ENCODE peak calls at places on chromosomes 1 and 21, in five cellular contexts. One of them, this sample, is unnamed.

GRCh38 chr1:195745170-195746009 is 862.9 kb downstream of the KCNT2 start:
- DNase-seq in HCT116: no peak
- DNase-seq in HepG2: no peak
- DNase-seq in K562: no peak
- DNase-seq in GM12878: no peak
- DNase-seq in this sample: no peak

GRCh38 chr1:46753985-46754384 is 35.1 kb upstream of the EFCAB14 start:
- DNase-seq in HepG2: no peak
- DNase-seq in HCT116: no peak
- DNase-seq in K562: no peak
- DNase-seq in GM12878: no peak
- DNase-seq in this sample: no peak

GRCh38 chr21:45469273-45470086 is 64.5 kb downstream of the COL18A1 start:
- DNase-seq in HepG2: peak
- DNase-seq in HCT116: no peak
- DNase-seq in GM12878: no peak
- DNase-seq in K562: no peak
- DNase-seq in this sample: no peak

GRCh38 chr1:160078392-160079195 is 2.7 kb upstream of the KCNJ9 start:
- DNase-seq in HCT116: peak
- DNase-seq in K562: peak
- DNase-seq in GM12878: no peak
- DNase-seq in HepG2: peak
- DNase-seq in this sample: no peak

GRCh38 chr1:189103956-189104355 is 1373.7 kb downstream of the BRINP3 start:
- DNase-seq in HCT116: no peak
- DNase-seq in GM12878: no peak
- DNase-seq in K562: no peak
- DNase-seq in HepG2: no peak
- DNase-seq in this sample: no peak

GRCh38 chr1:75615664-75616435 is 4.9 kb upstream of the SLC44A5 start:
- DNase-seq in HepG2: no peak
- DNase-seq in GM12878: no peak
- DNase-seq in K562: peak
- DNase-seq in HCT116: no peak
- DNase-seq in this sample: no peak

GRCh38 chr1:222464841-222465210 is 83.1 kb downstream of the HHIPL2 start:
- DNase-seq in HepG2: peak
- DNase-seq in GM12878: peak
- DNase-seq in K562: peak
- DNase-seq in HCT116: peak
- DNase-seq in this sample: peak

GRCh38 chr1:222654849-222655248 is 37.0 kb downstream of the MIA3 start:
- DNase-seq in GM12878: peak
- DNase-seq in K562: no peak
- DNase-seq in HCT116: no peak
- DNase-seq in HepG2: no peak
- DNase-seq in this sample: no peak

GRCh38 chr1:7380712-7381111 is 390.4 kb upstream of the VAMP3 start:
- DNase-seq in HepG2: no peak
- DNase-seq in GM12878: no peak
- DNase-seq in K562: no peak
- DNase-seq in HCT116: no peak
- DNase-seq in this sample: peak

GRCh38 chr1:161192476-161193465 is 6.1 kb downstream of the ADAMTS4 start:
- DNase-seq in HepG2: peak
- DNase-seq in GM12878: no peak
- DNase-seq in K562: peak
- DNase-seq in HCT116: peak
- DNase-seq in this sample: peak

GRCh38 chr1:145751491-145752021 is 32.3 kb downstream of the CD160 start:
- DNase-seq in GM12878: no peak
- DNase-seq in K562: no peak
- DNase-seq in HCT116: no peak
- DNase-seq in HepG2: no peak
- DNase-seq in this sample: no peak

GRCh38 chr21:31316488-31317169 is 27.4 kb downstream of the TIAM1 start:
- DNase-seq in HCT116: peak
- DNase-seq in K562: no peak
- DNase-seq in GM12878: no peak
- DNase-seq in HepG2: no peak
- DNase-seq in this sample: no peak

GRCh38 chr1:42981871-42982270 is 23.2 kb upstream of the SLC2A1 start:
- DNase-seq in HepG2: no peak
- DNase-seq in GM12878: no peak
- DNase-seq in K562: no peak
- DNase-seq in HCT116: no peak
- DNase-seq in this sample: no peak

GRCh38 chr1:118337346-118337745 is 152.3 kb upstream of the SPAG17 start:
- DNase-seq in GM12878: no peak
- DNase-seq in HepG2: no peak
- DNase-seq in K562: no peak
- DNase-seq in HCT116: no peak
- DNase-seq in this sample: no peak

GRCh38 chr1:77047978-77048614 is 171.1 kb downstream of the PIGK start:
- DNase-seq in GM12878: no peak
- DNase-seq in K562: no peak
- DNase-seq in HCT116: no peak
- DNase-seq in HepG2: no peak
- DNase-seq in this sample: no peak

GRCh38 chr1:154703207-154703606 is 95.2 kb upstream of the ADAR start:
- DNase-seq in GM12878: no peak
- DNase-seq in HepG2: no peak
- DNase-seq in HCT116: no peak
- DNase-seq in K562: no peak
- DNase-seq in this sample: no peak

GRCh38 chr21:26977741-26978140 is 10.9 kb upstream of the ADAMTS5 start:
- DNase-seq in HCT116: no peak
- DNase-seq in K562: no peak
- DNase-seq in GM12878: no peak
- DNase-seq in HepG2: no peak
- DNase-seq in this sample: no peak

GRCh38 chr1:3907621-3908165 is 7.6 kb upstream of the C1orf174 start:
- DNase-seq in HCT116: no peak
- DNase-seq in K562: peak
- DNase-seq in GM12878: no peak
- DNase-seq in HepG2: no peak
- DNase-seq in this sample: no peak

GRCh38 chr1:3905266-3905952 is 5.3 kb upstream of the C1orf174 start:
- DNase-seq in K562: no peak
- DNase-seq in HepG2: no peak
- DNase-seq in HCT116: no peak
- DNase-seq in GM12878: no peak
- DNase-seq in this sample: no peak

GRCh38 chr1:3905953-3906671 is 6.0 kb upstream of the C1orf174 start:
- DNase-seq in GM12878: no peak
- DNase-seq in HCT116: no peak
- DNase-seq in K562: peak
- DNase-seq in HepG2: no peak
- DNase-seq in this sample: no peak

GRCh38 chr1:3907031-3907534 is 7.0 kb upstream of the C1orf174 start:
- DNase-seq in HCT116: no peak
- DNase-seq in HepG2: no peak
- DNase-seq in GM12878: no peak
- DNase-seq in K562: peak
- DNase-seq in this sample: no peak

DNA sequence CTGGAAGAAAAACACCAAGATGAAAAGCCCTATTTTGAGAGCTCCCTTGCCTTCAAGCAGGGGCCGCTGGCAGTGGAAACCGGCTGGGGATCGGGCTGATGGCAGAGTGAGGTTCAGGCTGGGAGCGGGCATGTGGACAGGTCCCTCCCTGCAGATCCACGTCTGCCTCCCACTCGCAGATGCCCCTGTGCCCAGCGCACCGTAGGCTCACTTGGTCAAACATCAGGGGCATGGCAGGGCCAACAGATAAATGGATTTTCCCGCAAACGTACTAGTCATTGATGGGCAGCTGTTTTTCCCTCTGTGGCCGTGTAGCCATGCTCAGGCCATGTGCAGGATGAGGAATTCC is 6.6 kb upstream of the C1orf174 start:
- DNase-seq in K562: no peak
- DNase-seq in GM12878: no peak
- DNase-seq in HCT116: no peak
- DNase-seq in HepG2: no peak
- DNase-seq in this sample: no peak
- TF ChIP-seq SRF in K562: no peak
- TF ChIP-seq SRF in GM12878: no peak
- TF ChIP-seq SRF in HCT116: no peak
- TF ChIP-seq SRF in HepG2: no peak
- TF ChIP-seq SRF in this sample: no peak

DNA sequence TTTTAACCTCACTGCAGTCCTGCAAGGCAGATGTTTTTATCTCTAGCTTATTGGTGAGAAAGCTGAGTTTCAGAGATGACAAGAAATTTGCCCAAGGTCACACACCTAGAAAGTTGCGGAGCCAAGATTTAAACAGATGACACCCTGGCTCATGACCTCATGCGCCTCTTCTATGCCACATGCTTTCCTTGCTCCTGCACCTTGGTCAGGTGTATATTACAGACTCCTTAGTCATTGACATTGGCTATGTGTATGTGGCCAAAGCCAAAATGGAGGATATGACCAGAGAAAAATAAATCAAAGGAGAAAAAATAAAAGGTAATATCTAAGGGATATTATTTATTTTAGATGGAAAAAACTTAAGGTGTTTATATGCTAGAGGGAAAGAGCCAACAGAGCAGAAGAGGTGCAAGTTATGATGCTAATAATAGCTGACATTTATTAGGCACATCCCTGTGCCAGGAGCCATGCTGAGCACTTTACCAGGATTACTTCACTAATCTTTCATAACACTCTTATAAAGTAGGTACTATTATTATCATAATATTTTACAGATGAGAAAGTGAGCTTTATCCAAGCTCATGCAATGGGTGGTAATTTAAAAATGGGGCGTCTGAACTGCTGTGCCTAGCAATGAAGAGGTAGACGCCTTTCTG is 13.8 kb upstream of the MYOC start:
- DNase-seq in GM12878: no peak
- DNase-seq in K562: no peak
- DNase-seq in HCT116: no peak
- DNase-seq in HepG2: no peak
- DNase-seq in this sample: no peak
- TF ChIP-seq SRF in GM12878: no peak
- TF ChIP-seq SRF in K562: no peak
- TF ChIP-seq SRF in HCT116: no peak
- TF ChIP-seq SRF in HepG2: no peak
- TF ChIP-seq SRF in this sample: no peak

GRCh38 chr1:53134961-53135734 is 7.3 kb downstream of the SLC1A7 start:
- DNase-seq in K562: peak
- DNase-seq in GM12878: no peak
- DNase-seq in HepG2: no peak
- DNase-seq in HCT116: no peak
- DNase-seq in this sample: no peak
- TF ChIP-seq SRF in K562: no peak
- TF ChIP-seq SRF in GM12878: no peak
- TF ChIP-seq SRF in HepG2: no peak
- TF ChIP-seq SRF in HCT116: no peak
- TF ChIP-seq SRF in this sample: no peak

GRCh38 chr1:11316701-11317100 is 43.7 kb downstream of the UBIAD1 start:
- DNase-seq in HCT116: no peak
- DNase-seq in K562: no peak
- DNase-seq in HepG2: no peak
- DNase-seq in GM12878: no peak
- DNase-seq in this sample: no peak
- TF ChIP-seq SRF in HCT116: no peak
- TF ChIP-seq SRF in K562: no peak
- TF ChIP-seq SRF in HepG2: no peak
- TF ChIP-seq SRF in GM12878: no peak
- TF ChIP-seq SRF in this sample: no peak

DNA sequence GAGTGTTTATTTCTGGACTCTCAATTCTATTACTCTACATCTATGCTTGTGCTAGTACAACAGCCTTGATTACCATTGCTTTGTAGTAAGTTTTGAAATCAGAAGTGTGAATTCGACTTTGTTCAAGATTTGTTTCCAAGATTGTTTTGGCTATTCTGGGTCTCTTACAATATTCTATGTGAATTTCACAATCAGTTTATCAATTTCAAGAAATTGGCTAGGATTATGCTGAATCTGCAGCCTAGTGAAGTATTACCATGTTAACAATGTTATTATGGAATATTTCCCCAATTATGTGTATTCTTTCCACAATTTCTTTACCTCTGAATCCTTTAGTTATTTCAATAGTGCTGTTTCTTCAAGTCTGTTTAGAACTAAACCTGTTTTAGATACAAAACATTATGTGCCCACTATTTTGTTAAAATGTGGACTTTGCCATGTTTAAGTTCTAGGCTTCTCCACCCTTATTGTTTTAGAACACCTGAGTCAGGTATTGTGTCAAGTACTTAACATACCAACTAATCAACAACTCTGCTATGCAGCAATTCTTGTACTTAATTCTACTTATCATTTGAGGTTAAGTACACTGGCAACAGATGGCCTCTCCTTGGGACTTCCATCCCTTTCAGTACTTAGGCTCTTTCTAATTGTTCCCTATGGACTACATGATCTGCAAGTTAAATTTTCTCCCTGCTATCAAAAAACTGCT is 19.3 kb downstream of the SFPQ start:
- DNase-seq in HepG2: no peak
- DNase-seq in GM12878: no peak
- DNase-seq in K562: no peak
- DNase-seq in HCT116: no peak
- DNase-seq in this sample: no peak
- TF ChIP-seq SRF in HepG2: no peak
- TF ChIP-seq SRF in GM12878: no peak
- TF ChIP-seq SRF in K562: no peak
- TF ChIP-seq SRF in HCT116: no peak
- TF ChIP-seq SRF in this sample: no peak

GRCh38 chr1:208988811-208989222 is 594.7 kb upstream of the CAMK1G start:
- DNase-seq in HCT116: no peak
- DNase-seq in GM12878: peak
- DNase-seq in K562: no peak
- DNase-seq in HepG2: no peak
- DNase-seq in this sample: no peak
- TF ChIP-seq SRF in HCT116: no peak
- TF ChIP-seq SRF in GM12878: no peak
- TF ChIP-seq SRF in K562: no peak
- TF ChIP-seq SRF in HepG2: no peak
- TF ChIP-seq SRF in this sample: no peak

GRCh38 chr1:246906833-246907232 is 24.9 kb downstream of the AHCTF1 start:
- DNase-seq in HepG2: peak
- DNase-seq in K562: no peak
- DNase-seq in HCT116: no peak
- DNase-seq in GM12878: no peak
- DNase-seq in this sample: no peak

GRCh38 chr1:246901874-246902273 is 29.9 kb downstream of the AHCTF1 start:
- DNase-seq in GM12878: no peak
- DNase-seq in HCT116: no peak
- DNase-seq in K562: no peak
- DNase-seq in HepG2: no peak
- DNase-seq in this sample: no peak

DNA sequence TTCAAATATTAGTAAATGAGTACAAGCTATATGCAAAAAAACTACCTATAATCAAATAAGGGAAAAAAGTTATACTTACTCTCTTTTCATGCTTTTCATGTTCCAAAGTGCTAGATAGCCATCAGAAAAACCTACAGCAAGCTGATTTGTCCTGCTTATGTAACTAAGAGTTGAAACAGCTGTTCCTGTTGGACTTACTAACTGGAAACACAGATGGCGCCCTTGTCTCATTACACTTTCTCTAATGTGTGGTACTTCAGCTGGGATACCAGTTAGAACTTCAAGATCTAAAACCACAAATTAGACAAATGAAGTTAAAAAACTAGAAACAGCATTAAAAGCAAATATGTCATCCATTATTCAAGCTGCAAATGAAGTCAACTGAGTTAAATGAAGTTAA is 24.3 kb downstream of the AHCTF1 start:
- DNase-seq in GM12878: no peak
- DNase-seq in HepG2: peak
- DNase-seq in K562: peak
- DNase-seq in HCT116: peak
- DNase-seq in this sample: no peak
- TF ChIP-seq SRF in GM12878: no peak
- TF ChIP-seq SRF in HepG2: no peak
- TF ChIP-seq SRF in K562: no peak
- TF ChIP-seq SRF in HCT116: no peak
- TF ChIP-seq SRF in this sample: no peak